ENCODE peak calls at places on chromosomes 5 and 9, in seven cellular contexts. D is NCI-H187 treated with DMSO at 0.1 percent for 48 hours; C is iris pigment epithelial cell; T is CD4-positive, alpha-beta T cell; X is endothelial cell; F is activated T-helper 1 cell treated with Interleukin-2 at 50 U/mL for 16 hours; Y is activated CD4-positive, alpha-beta T cell treated with anti-CD3 and anti-CD28 coated beads for 24 hours. E is an unnamed sample.

GRCh38 chr5:158484968-158485367 is 614.7 kb downstream of the EBF1 start:
- DNase-seq in D (no peak), C (no peak), T (no peak), X (no peak), F (no peak), Y (no peak), E (no peak)

GRCh38 chr5:135135530-135136201 is 101.6 kb upstream of the PITX1 start:
- DNase-seq in D (no peak), C (peak; percentile 64), T (no peak), X (no peak), F (no peak), Y (no peak), E (peak; percentile 80)

GRCh38 chr5:158170534-158170933 is 311.6 kb upstream of the CLINT1 start:
- DNase-seq in D (no peak), C (no peak), T (no peak), X (no peak), F (no peak), Y (no peak), E (no peak)

GRCh38 chr9:129626944-129627297 is 958 bp downstream of the NTMT1 start:
- DNase-seq in D (no peak), C (peak; percentile 92), T (no peak), X (no peak), F (no peak), Y (no peak), E (peak; percentile 33)

GRCh38 chr5:5183933-5184332 is 43.8 kb downstream of the ADAMTS16 start:
- DNase-seq in D (no peak), C (no peak), T (no peak), X (no peak), F (no peak), Y (no peak), E (no peak)

GRCh38 chr9:33619666-33620404 is 95.8 kb downstream of the ANKRD18B start:
- DNase-seq in D (no peak), C (peak; percentile 93), T (no peak), X (no peak), F (no peak), Y (no peak), E (peak; percentile 86)

GRCh38 chr5:102932781-102933180 is 177.7 kb downstream of the PAM start:
- DNase-seq in D (no peak), C (no peak), T (no peak), X (no peak), F (no peak), Y (no peak), E (no peak)

GRCh38 chr9:116342941-116343340 is 189.3 kb downstream of the PAPPA start:
- DNase-seq in D (no peak), C (no peak), T (no peak), X (no peak), F (no peak), Y (no peak), E (peak; percentile 26)

GRCh38 chr5:174571662-174572397 is 152.6 kb upstream of the MSX2 start:
- DNase-seq in D (no peak), C (peak; percentile 78), T (no peak), X (no peak), F (no peak), Y (no peak), E (peak; percentile 96)

GRCh38 chr5:3594514-3595101 is 1.0 kb upstream of the IRX1 start:
- DNase-seq in D (no peak), C (no peak), T (no peak), X (peak; percentile 33), F (no peak), Y (no peak), E (peak; percentile 62)

GRCh38 chr5:101176605-101177004 is 273.5 kb upstream of the ST8SIA4 start:
- DNase-seq in D (no peak), C (no peak), T (no peak), X (no peak), F (no peak), Y (no peak), E (no peak)

GRCh38 chr5:93378073-93378472 is 202.9 kb downstream of the NR2F1-AS1 start:
- DNase-seq in D (no peak), C (peak; percentile 86), T (no peak), X (no peak), F (no peak), Y (no peak), E (peak; percentile 82)

GRCh38 chr9:93129691-93130500 is 4.2 kb downstream of the NINJ1 start:
- DNase-seq in D (no peak), C (no peak), T (no peak), X (no peak), F (no peak), Y (no peak), E (no peak)

GRCh38 chr9:34550016-34550680 is 27.4 kb upstream of the ENHO start:
- DNase-seq in D (no peak), C (no peak), T (no peak), X (no peak), F (no peak), Y (no peak), E (no peak)

GRCh38 chr5:107630184-107630583 is 40.6 kb downstream of the EFNA5 start:
- DNase-seq in D (no peak), C (no peak), T (no peak), X (no peak), F (no peak), Y (no peak), E (no peak)

GRCh38 chr5:52878671-52879070 is 91.0 kb downstream of the ITGA1 start:
- DNase-seq in D (no peak), C (peak; percentile 77), T (no peak), X (no peak), F (no peak), Y (no peak), E (peak; percentile 63)

GRCh38 chr5:59221769-59222168 is 638.9 kb downstream of the RAB3C start:
- DNase-seq in D (no peak), C (no peak), T (no peak), X (no peak), F (no peak), Y (no peak), E (no peak)

GRCh38 chr5:68420476-68421344 is 205.2 kb downstream of the PIK3R1 start:
- DNase-seq in D (no peak), C (no peak), T (no peak), X (no peak), F (no peak), Y (no peak), E (no peak)

GRCh38 chr9:495739-496138 is 281.1 kb downstream of the DOCK8 start:
- DNase-seq in D (no peak), C (no peak), T (no peak), X (no peak), F (no peak), Y (no peak), E (no peak)

GRCh38 chr5:174532453-174533126 is 191.8 kb upstream of the MSX2 start:
- DNase-seq in D (peak; percentile 38), C (peak; percentile 99), T (no peak), X (peak; percentile 55), F (no peak), Y (no peak), E (peak; percentile 97)

GRCh38 chr5:57653636-57654290 is 171.2 kb upstream of the ACTBL2 start:
- DNase-seq in D (no peak), C (no peak), T (no peak), X (no peak), F (no peak), Y (no peak), E (no peak)

GRCh38 chr5:127028822-127029457 is 1.4 kb downstream of the MARCHF3 start:
- DNase-seq in D (no peak), C (no peak), T (no peak), X (peak; percentile 6), F (no peak), Y (no peak), E (peak; percentile 30)

GRCh38 chr5:6812800-6813731 is 99.8 kb downstream of the TENT4A start:
- DNase-seq in D (no peak), C (peak; percentile 66), T (no peak), X (no peak), F (no peak), Y (no peak), E (peak; percentile 38)

GRCh38 chr9:99511723-99512122 is 289.6 kb downstream of the SEC61B start:
- DNase-seq in D (no peak), C (no peak), T (no peak), X (no peak), F (no peak), Y (no peak), E (no peak)

GRCh38 chr5:107542831-107543231 is 127.9 kb downstream of the EFNA5 start:
- DNase-seq in D (no peak), C (peak; percentile 91), T (no peak), X (no peak), F (no peak), Y (no peak), E (peak; percentile 83)

GRCh38 chr9:77945798-77946197 is 85.8 kb downstream of the GNAQ start:
- DNase-seq in D (no peak), C (peak; percentile 92), T (no peak), X (no peak), F (no peak), Y (no peak), E (no peak)

GRCh38 chr9:13278023-13278367 is 1.5 kb downstream of the MPDZ start:
- DNase-seq in D (no peak), C (peak; percentile 77), T (no peak), X (no peak), F (no peak), Y (no peak), E (peak; percentile 86)

GRCh38 chr5:110917161-110917875 is 154.2 kb upstream of the TSLP start:
- DNase-seq in D (no peak), C (peak; percentile 81), T (no peak), X (no peak), F (no peak), Y (no peak), E (peak; percentile 89)

GRCh38 chr5:179322071-179323025 is 22.9 kb downstream of the ADAMTS2 start:
- DNase-seq in D (no peak), C (no peak), T (no peak), X (no peak), F (no peak), Y (no peak), E (no peak)

GRCh38 chr5:116289276-116289675 is 204.5 kb downstream of the COMMD10 start:
- DNase-seq in D (no peak), C (no peak), T (no peak), X (peak; percentile 10), F (no peak), Y (no peak), E (no peak)

GRCh38 chr5:149177911-149178565 is 36.7 kb downstream of the ABLIM3 start:
- DNase-seq in D (no peak), C (peak; percentile 34), T (no peak), X (no peak), F (no peak), Y (no peak), E (peak; percentile 44)

GRCh38 chr9:132801659-132802058 is 76.4 kb downstream of the AK8 start:
- DNase-seq in D (no peak), C (no peak), T (no peak), X (no peak), F (no peak), Y (no peak), E (no peak)

GRCh38 chr9:76456202-76456926 is 2.6 kb upstream of the GCNT1 start:
- DNase-seq in D (no peak), C (peak; percentile 67), T (peak; percentile 19), X (peak; percentile 69), F (no peak), Y (no peak), E (peak; percentile 73)

GRCh38 chr5:9698125-9698848 is 68.1 kb upstream of the TAS2R1 start:
- DNase-seq in D (no peak), C (peak; percentile 44), T (no peak), X (no peak), F (no peak), Y (no peak), E (peak; percentile 3)

GRCh38 chr5:93622240-93622885 is 39.3 kb downstream of the NR2F1 start:
- DNase-seq in D (no peak), C (peak; percentile 91), T (no peak), X (no peak), F (no peak), Y (no peak), E (peak; percentile 76)

GRCh38 chr9:121277518-121278275 is 9.7 kb downstream of the GSN start:
- DNase-seq in D (no peak), C (peak; percentile 78), T (no peak), X (no peak), F (no peak), Y (no peak), E (peak; percentile 82)